ENCODE peak calls at places on chromosomes 4 and X, in seven cellular contexts. H is ovary, B is body of pancreas, Z is IMR-90, D is stomach, I is uterus, Y is A549. V is an unnamed sample.

GRCh38 chrX:154495472-154495922 is 5.1 kb upstream of the SLC10A3 start:
- DNase-seq in H (no peak), B (no peak), Z (no peak), D (no peak), I (no peak), Y (no peak), V (no peak)

GRCh38 chr4:37960098-37960497 is at the start of gene PTTG2:
- DNase-seq in H (no peak), B (no peak), Z (no peak), D (no peak), I (no peak), Y (no peak), V (no peak)

GRCh38 chrX:37423864-37424569 is 74.9 kb downstream of the PRRG1 start:
- DNase-seq in H (no peak), B (no peak), Z (peak), D (no peak), I (no peak), Y (no peak), V (no peak)

GRCh38 chrX:23884427-23885024 is 23.2 kb downstream of the APOO start:
- DNase-seq in H (no peak), B (no peak), Z (peak), D (no peak), I (no peak), Y (no peak), V (no peak)

GRCh38 chrX:20011608-20012007 is 20.7 kb upstream of the BCLAF3 start:
- DNase-seq in H (no peak), B (no peak), Z (no peak), D (no peak), I (no peak), Y (no peak), V (no peak)

GRCh38 chr4:6500481-6501135 is 28.2 kb upstream of the PPP2R2C start:
- DNase-seq in H (no peak), B (no peak), Z (no peak), D (no peak), I (no peak), Y (no peak), V (no peak)

GRCh38 chr4:55346851-55347255 is 811 bp downstream of the SRD5A3 start:
- DNase-seq in H (no peak), B (peak), Z (no peak), D (no peak), I (no peak), Y (no peak), V (no peak)

GRCh38 chr4:54779797-54780196 is 122.0 kb downstream of the KIT start:
- DNase-seq in H (no peak), B (no peak), Z (no peak), D (no peak), I (no peak), Y (no peak), V (no peak)

GRCh38 chr4:2272828-2273120 is 10.9 kb upstream of the MXD4 start:
- DNase-seq in H (no peak), B (no peak), Z (no peak), D (no peak), I (no peak), Y (no peak), V (no peak)

GRCh38 chr4:173752610-173753009 is 222.6 kb upstream of the HAND2 start:
- DNase-seq in H (no peak), B (peak), Z (peak), D (no peak), I (no peak), Y (no peak), V (peak)

GRCh38 chr4:158605393-158605792 is 66.3 kb downstream of the C4orf46 start:
- DNase-seq in H (no peak), B (no peak), Z (no peak), D (no peak), I (no peak), Y (no peak), V (no peak)

GRCh38 chr4:149555146-149555545 is 260.5 kb downstream of the IQCM start:
- DNase-seq in H (no peak), B (no peak), Z (no peak), D (no peak), I (no peak), Y (no peak), V (no peak)

GRCh38 chrX:22135994-22136684 is 104.0 kb downstream of the PHEX start:
- DNase-seq in H (no peak), B (peak), Z (peak), D (no peak), I (no peak), Y (peak), V (peak)

GRCh38 chrX:124378643-124379042 is 32.3 kb downstream of the SH2D1A start:
- DNase-seq in H (no peak), B (no peak), Z (no peak), D (no peak), I (no peak), Y (no peak), V (no peak)

GRCh38 chrX:124421898-124422622 is 75.7 kb downstream of the SH2D1A start:
- DNase-seq in H (no peak), B (no peak), Z (no peak), D (no peak), I (no peak), Y (no peak), V (no peak)

GRCh38 chrX:114932550-114932949 is 84.9 kb downstream of the IL13RA2 start:
- DNase-seq in H (no peak), B (no peak), Z (no peak), D (no peak), I (no peak), Y (no peak), V (no peak)

GRCh38 chr4:144819591-144819990 is 173.6 kb downstream of the HHIP start:
- DNase-seq in H (no peak), B (no peak), Z (no peak), D (no peak), I (no peak), Y (no peak), V (no peak)

GRCh38 chrX:151703487-151703886 is 8.2 kb downstream of the PRRG3 start:
- DNase-seq in H (peak), B (peak), Z (no peak), D (peak), I (peak), Y (no peak), V (peak)

GRCh38 chrX:68717196-68717595 is 69.7 kb downstream of the STARD8 start:
- DNase-seq in H (no peak), B (no peak), Z (no peak), D (peak), I (no peak), Y (no peak), V (no peak)

GRCh38 chrX:54695816-54696487 is 102.1 kb downstream of the ITIH6 start:
- DNase-seq in H (no peak), B (no peak), Z (no peak), D (no peak), I (no peak), Y (no peak), V (no peak)

GRCh38 chr4:53478671-53479456 is 101.4 kb downstream of the FIP1L1 start:
- DNase-seq in H (no peak), B (no peak), Z (peak), D (no peak), I (no peak), Y (no peak), V (no peak)

GRCh38 chr4:44221407-44221806 is 227.2 kb downstream of the KCTD8 start:
- DNase-seq in H (peak), B (no peak), Z (no peak), D (no peak), I (no peak), Y (no peak), V (no peak)

GRCh38 chr4:61517144-61517543 is 317.0 kb downstream of the ADGRL3 start:
- DNase-seq in H (no peak), B (no peak), Z (no peak), D (no peak), I (no peak), Y (no peak), V (no peak)

GRCh38 chr4:111074523-111075114 is 451.7 kb upstream of the PITX2 start:
- DNase-seq in H (no peak), B (no peak), Z (no peak), D (no peak), I (no peak), Y (no peak), V (no peak)

GRCh38 chr4:146957252-146957651 is 11.6 kb upstream of the TTC29 start:
- DNase-seq in H (no peak), B (no peak), Z (peak), D (no peak), I (no peak), Y (no peak), V (no peak)

GRCh38 chrX:103376118-103376978 is at the start of gene BEX3:
- DNase-seq in H (peak), B (peak), Z (peak), D (peak), I (peak), Y (peak), V (peak)
- TF ChIP-seq POLR2A in H (peak), B (peak), Z (peak), D (no peak), I (peak), Y (peak), V (no peak)

GRCh38 chr4:7983296-7983695 is 43.6 kb upstream of the AFAP1 start:
- DNase-seq in H (no peak), B (no peak), Z (no peak), D (no peak), I (no peak), Y (no peak), V (no peak)
- TF ChIP-seq CTCF in H (no peak), B (no peak), Z (no peak), D (no peak), I (no peak), Y (no peak), V (no peak)

DNA sequence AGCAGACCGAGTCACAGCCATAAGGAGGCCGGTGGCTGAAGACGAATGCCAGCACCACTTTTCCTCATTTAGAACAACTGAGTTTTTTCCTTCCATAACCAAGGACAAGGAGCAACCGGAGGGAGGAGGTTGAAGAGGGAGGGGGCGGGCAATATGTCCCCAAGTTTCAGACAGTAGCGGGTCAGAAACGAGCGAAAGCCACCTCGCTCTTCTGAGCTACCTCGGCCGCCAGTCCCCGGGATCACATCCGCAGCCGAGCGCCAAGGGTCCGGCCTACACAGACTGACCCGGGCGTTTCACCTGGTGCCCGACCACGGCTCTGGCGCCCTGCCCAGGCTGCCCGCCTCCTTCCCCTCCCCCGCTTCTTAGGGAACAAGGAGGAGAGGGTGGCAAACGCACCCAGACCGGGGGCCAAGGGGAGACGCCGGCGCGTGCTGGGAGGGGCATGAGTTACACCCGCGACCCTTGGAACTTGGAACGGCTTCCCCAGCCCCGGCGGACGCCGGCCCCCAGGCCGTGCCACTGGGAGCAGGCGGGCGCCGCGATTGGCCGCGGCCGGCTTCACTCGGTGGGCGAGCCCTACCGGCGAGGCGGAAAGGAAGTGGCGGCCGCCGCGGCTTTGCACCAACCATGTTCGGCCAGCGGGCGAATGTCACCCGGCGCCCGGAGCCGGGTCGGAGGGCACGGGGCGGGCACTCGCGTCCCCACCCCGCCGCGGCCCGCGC is 1.6 kb downstream of the IRF2 start:
- DNase-seq in H (peak), B (peak), Z (peak), D (peak), I (peak), Y (peak), V (peak)
- TF ChIP-seq POLR2A in H (no peak), B (peak), Z (peak), D (peak), I (peak), Y (peak), V (no peak)

GRCh38 chr4:112266823-112267222 is 18.9 kb downstream of the TIFA start:
- DNase-seq in H (no peak), B (no peak), Z (peak), D (no peak), I (no peak), Y (no peak), V (no peak)
- TF ChIP-seq CTCF in H (no peak), B (peak), Z (peak), D (no peak), I (no peak), Y (peak), V (peak)

DNA sequence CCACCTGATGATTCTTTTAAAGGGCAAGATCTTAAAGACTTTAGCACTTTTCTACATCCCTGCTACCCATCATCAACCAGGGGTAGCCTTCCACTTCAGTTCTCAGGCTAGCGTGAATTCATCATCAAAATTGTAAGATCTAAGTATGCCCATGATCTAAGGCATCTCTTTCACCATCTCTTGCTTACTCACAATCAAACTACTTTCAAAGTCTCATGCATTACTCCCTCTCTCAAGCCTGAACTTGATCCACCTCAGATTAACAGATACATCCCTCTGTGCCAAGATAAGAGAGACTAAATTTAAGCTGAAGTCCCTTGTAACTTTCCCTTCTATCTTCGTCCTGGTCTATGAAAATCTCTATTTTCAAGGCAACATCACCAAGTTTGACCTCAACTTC is 62.8 kb downstream of the DHX15 start:
- DNase-seq in H (no peak), B (no peak), Z (peak), D (no peak), I (no peak), Y (no peak), V (no peak)
- TF ChIP-seq POLR2A in H (no peak), B (no peak), Z (no peak), D (no peak), I (no peak), Y (no peak), V (no peak)

GRCh38 chr4:127622923-127623754 is 9.6 kb upstream of the INTU start:
- DNase-seq in H (peak), B (peak), Z (peak), D (no peak), I (peak), Y (peak), V (peak)

GRCh38 chr4:127618427-127618826 is 14.3 kb upstream of the INTU start:
- DNase-seq in H (no peak), B (no peak), Z (no peak), D (no peak), I (no peak), Y (no peak), V (no peak)

GRCh38 chr4:127624176-127624575 is 8.6 kb upstream of the INTU start:
- DNase-seq in H (no peak), B (no peak), Z (no peak), D (no peak), I (no peak), Y (no peak), V (no peak)

GRCh38 chr4:127623755-127624087 is 9.0 kb upstream of the INTU start:
- DNase-seq in H (no peak), B (peak), Z (peak), D (no peak), I (peak), Y (peak), V (peak)

GRCh38 chr4:127622621-127622922 is 10.2 kb upstream of the INTU start:
- DNase-seq in H (no peak), B (peak), Z (no peak), D (no peak), I (no peak), Y (peak), V (peak)
- TF ChIP-seq CTCF in H (no peak), B (no peak), Z (no peak), D (no peak), I (no peak), Y (no peak), V (no peak)

GRCh38 chr4:8229341-8229975 is 30.4 kb downstream of the SH3TC1 start:
- DNase-seq in H (no peak), B (no peak), Z (no peak), D (no peak), I (no peak), Y (no peak), V (no peak)

GRCh38 chr4:8230033-8230432 is 30.9 kb downstream of the SH3TC1 start:
- DNase-seq in H (no peak), B (no peak), Z (no peak), D (no peak), I (no peak), Y (no peak), V (no peak)

GRCh38 chr4:8230891-8231290 is 31.8 kb downstream of the SH3TC1 start:
- DNase-seq in H (no peak), B (no peak), Z (peak), D (no peak), I (no peak), Y (no peak), V (no peak)

GRCh38 chr4:8232748-8233147 is 33.7 kb downstream of the SH3TC1 start:
- DNase-seq in H (no peak), B (no peak), Z (no peak), D (no peak), I (no peak), Y (no peak), V (no peak)

DNA sequence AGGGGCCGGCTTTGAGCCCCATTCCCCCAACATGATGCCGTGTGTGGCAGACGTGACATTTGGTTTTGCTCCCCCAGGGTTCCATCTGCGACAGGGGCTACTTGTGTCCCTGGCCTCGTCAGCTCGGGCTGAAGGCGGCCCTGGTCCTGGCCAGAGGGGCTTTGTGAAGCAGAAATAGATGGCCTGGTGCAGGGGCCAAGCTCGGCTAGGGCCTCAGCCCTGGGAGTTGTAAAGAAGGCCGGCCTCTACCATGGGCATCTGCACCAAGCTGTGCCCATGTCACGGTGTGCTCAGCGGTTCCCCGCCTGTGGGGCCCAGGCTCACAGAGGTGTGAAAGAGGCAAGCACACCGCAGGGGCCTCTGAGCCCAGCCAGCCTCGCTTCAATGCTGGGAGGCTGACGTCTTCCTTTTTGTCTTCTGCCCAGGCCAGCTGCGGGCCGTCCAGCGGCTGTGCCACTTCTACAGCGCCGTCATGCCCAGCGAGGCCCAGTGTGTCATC is 32.5 kb downstream of the SH3TC1 start:
- DNase-seq in H (no peak), B (no peak), Z (no peak), D (no peak), I (no peak), Y (no peak), V (no peak)
- TF ChIP-seq POLR2A in H (no peak), B (no peak), Z (no peak), D (no peak), I (no peak), Y (no peak), V (no peak)

GRCh38 chr4:155207534-155208257 is 740 bp upstream of the NPY2R start:
- DNase-seq in H (no peak), B (peak), Z (no peak), D (no peak), I (no peak), Y (peak), V (peak)
- TF ChIP-seq CTCF in H (no peak), B (no peak), Z (no peak), D (no peak), I (no peak), Y (peak), V (no peak)

DNA sequence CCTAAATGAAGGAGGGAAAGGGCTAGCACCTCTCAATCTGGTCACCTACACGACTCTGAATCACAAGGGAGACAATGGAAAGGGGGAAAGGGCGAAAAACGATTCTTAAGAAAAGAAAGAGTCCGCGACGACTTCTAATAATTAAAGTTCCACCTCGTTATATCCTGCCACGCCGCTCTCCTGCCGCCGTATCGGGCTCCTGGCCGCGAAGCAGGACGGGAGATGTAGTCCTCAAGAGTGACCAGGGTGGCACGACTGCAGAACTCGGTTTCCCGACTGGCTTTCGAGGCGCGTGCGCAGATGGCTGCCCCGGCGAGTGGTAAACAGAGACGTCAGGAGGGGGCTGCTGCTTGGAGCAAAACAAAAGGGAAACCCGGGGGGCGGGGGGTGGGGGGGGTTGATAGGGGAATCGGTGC is at the start of gene FOXO4:
- DNase-seq in H (peak), B (peak), Z (peak), D (peak), I (peak), Y (peak), V (peak)
- TF ChIP-seq POLR2A in H (peak), B (no peak), Z (no peak), D (no peak), I (peak), Y (peak), V (no peak)

GRCh38 chr4:73764513-73764912 is 24.1 kb downstream of the CXCL8 start:
- DNase-seq in H (no peak), B (no peak), Z (peak), D (no peak), I (no peak), Y (no peak), V (no peak)
- TF ChIP-seq CTCF in H (no peak), B (no peak), Z (no peak), D (no peak), I (no peak), Y (no peak), V (no peak)